ENCODE peak calls at places on chromosomes 5 and 9, in six cellular contexts. I, A, J, K, S and W are unnamed samples.

GRCh38 chr5:131466171-131466766 is 168.8 kb downstream of the RAPGEF6 start:
- DNase-seq in A (no peak), I (no peak), S (no peak), J (peak; percentile 95), K (no peak), W (no peak)

GRCh38 chr5:132183723-132184122 is 43.9 kb downstream of the P4HA2 start:
- DNase-seq in J (peak; percentile 25), I (no peak), K (no peak), S (no peak), A (no peak), W (no peak)

GRCh38 chr5:170795154-170795553 is 11.6 kb downstream of the GABRP start:
- DNase-seq in A (no peak), I (no peak), J (no peak), K (no peak), S (no peak), W (no peak)

GRCh38 chr5:148746826-148747535 is 79.4 kb upstream of the ADRB2 start:
- DNase-seq in K (no peak), A (no peak), S (no peak), I (no peak), J (peak; percentile 68), W (no peak)

GRCh38 chr5:131321066-131321465 is 57.2 kb downstream of the CDC42SE2 start:
- DNase-seq in J (no peak), I (no peak), A (no peak), S (no peak), K (no peak), W (no peak)

GRCh38 chr9:135657416-135657815 is 5.7 kb upstream of the LCN9 start:
- DNase-seq in J (no peak), S (no peak), I (no peak), K (no peak), A (no peak), W (no peak)

GRCh38 chr9:134317431-134318414 is 8.5 kb upstream of the RXRA start:
- DNase-seq in A (no peak), K (peak; percentile 44), S (no peak), J (peak; percentile 77), I (no peak), W (no peak)

GRCh38 chr5:160970605-160971191 is 118.7 kb upstream of the ATP10B start:
- DNase-seq in A (no peak), K (peak; percentile 52), J (no peak), S (no peak), I (no peak), W (no peak)

GRCh38 chr9:36870960-36871359 is 163.1 kb downstream of the PAX5 start:
- DNase-seq in A (no peak), I (peak; percentile 35), S (no peak), K (no peak), J (no peak), W (no peak)

GRCh38 chr5:116574682-116575634 is at the start of gene SEMA6A:
- DNase-seq in S (peak; percentile 97), I (peak; percentile 91), A (peak; percentile 52), J (peak; percentile 75), K (peak; percentile 95), W (peak; percentile 89)

DNA sequence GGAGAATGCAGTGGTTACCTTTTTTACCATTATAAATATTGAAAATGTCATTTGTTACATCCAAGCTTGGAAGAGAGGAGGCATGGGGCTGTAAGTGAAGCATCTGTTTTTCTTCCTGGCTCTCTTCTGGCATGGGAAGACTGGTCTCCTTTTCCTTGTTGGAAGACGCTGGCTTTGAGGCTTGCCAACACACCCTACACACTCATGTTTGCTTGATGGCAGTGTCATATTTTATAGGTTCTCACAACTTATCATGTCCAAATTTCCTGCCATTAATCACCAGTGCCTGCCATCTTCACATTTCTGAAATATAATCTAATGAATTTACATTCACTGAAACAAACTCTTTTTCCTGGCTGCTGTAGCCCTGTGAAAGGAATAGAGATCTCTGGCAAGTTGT is 252.9 kb downstream of the MAN2A1 start:
- DNase-seq in A (no peak), S (no peak), J (no peak), K (no peak), I (no peak), W (no peak)
- H3K27ac ChIP-seq in A (no peak overlapping the region), S (no peak overlapping the region), J (no peak overlapping the region), K (no peak overlapping the region), I (no peak overlapping the region), W (no peak overlapping the region)

DNA sequence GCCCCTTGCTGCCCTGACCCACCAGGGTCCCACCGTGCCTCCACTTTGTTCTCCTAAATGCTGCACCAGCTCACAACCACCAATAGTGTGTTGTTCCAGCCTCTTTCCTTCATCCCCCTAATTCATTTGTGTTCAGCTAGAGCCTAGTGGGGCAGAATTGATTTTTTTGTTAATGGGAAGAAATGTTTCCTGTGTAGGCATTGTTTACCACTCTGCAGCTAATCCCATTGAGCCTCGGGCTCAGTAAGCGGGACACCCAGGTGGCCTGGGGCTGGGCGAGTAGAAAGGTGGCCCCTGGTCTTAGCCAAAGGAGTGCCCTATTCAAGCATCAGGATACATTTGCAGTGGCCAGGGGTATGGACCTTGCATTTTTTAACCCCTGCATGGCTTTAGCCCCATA is 127.6 kb downstream of the MVB12B start:
- DNase-seq in J (no peak), A (no peak), K (no peak), I (no peak), S (no peak), W (no peak)
- TF ChIP-seq CTCF in J (no peak), A (no peak), K (no peak), I (no peak), S (no peak), W (no peak)

DNA sequence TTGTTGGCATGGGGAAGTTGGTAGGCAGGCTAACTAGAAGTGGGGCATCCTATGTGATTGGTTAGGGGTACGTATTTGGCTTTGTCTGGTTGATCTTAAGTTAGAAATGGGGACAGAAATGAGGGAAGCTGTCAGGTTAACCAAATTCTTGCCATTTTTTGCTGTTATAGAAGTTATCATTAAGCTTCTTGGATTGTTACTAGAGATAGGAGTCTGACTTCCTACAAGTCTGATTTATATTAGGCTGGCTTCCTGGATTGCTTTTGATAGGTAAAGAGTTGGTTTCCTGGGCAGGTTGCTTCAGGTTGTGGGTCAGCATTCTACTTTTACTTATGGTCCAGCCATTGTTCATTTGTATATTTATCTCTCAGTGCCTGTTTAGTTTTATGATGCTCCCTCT is 216.9 kb downstream of the TLE4 start:
- DNase-seq in J (no peak), A (no peak), I (no peak), S (no peak), K (no peak), W (no peak)
- H3K27ac ChIP-seq in J (no peak overlapping the region), A (no peak overlapping the region), I (no peak overlapping the region), S (no peak overlapping the region), K (no peak overlapping the region), W (no peak overlapping the region)

DNA sequence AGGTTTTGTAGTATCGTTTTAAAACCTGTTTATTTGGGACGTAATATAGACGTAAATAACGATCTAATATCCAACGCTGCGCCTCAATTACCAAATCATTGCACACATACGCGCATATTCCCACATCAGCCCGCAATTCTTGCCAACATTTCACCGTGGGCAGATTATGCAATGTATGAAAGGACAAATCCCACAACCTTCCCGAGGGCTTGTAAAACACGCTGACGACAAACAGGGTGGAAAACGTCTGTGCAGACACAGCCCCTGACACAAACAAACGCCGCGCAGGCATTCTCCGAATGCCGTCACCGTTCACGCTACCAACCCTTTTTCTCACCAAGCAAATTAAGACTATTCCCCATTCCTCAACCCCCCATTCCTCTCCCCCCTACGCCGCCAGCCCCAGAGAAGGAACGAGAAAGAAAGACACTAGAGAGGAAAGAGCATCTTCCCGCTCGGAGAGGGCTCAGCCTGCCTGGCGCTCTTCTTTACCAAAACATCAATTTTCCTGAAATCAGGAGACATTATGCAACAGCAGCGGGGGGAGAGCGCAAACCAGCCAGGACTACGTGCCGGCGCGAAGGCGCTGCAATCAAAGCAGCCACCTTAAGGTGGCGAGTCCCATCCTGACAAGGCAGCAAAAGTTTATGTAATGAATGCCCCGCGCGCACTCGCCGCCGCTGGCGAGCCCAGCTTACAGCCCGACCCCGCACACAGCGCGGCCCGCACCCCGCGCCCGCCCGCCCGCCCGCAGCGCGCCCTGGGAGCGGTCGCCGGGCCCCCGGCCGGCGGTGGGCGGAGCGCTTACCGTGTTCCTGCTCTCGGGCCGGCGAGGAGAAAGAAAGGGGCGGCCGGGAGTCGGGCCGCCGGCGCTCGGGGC is 560 bp downstream of the NFIL3 start:
- DNase-seq in S (peak; percentile 74), K (peak; percentile 74), A (peak; percentile 24), J (peak; percentile 85), I (peak; percentile 56), W (peak; percentile 40)
- TF ChIP-seq CTCF in S (no peak), K (peak; percentile 17), A (no peak), J (peak; percentile 21), I (peak; percentile 6), W (no peak)